ENCODE peak calls at places on chromosomes 4 and X, in eight cellular contexts. Z, C, Q, S, X, P, K and E are unnamed samples.

GRCh38 chr4:107691378-107691777 is 28.7 kb downstream of the PAPSS1 start:
- DNase-seq in Z (no peak), C (no peak), Q (no peak), S (no peak), X (no peak), P (no peak), K (no peak), E (no peak)

GRCh38 chrX:69313622-69314290 is 148.5 kb upstream of the PJA1 start:
- DNase-seq in Z (no peak), C (no peak), Q (no peak), S (no peak), X (no peak), P (no peak), K (no peak), E (no peak)

GRCh38 chrX:153533041-153533565 is 15.7 kb downstream of the ATP2B3 start:
- DNase-seq in Z (no peak), C (no peak), Q (peak), S (no peak), X (no peak), P (no peak), K (no peak), E (no peak)

GRCh38 chr4:30600246-30600645 is 119.9 kb upstream of the PCDH7 start:
- DNase-seq in Z (no peak), C (no peak), Q (no peak), S (no peak), X (no peak), P (no peak), K (no peak), E (no peak)

GRCh38 chr4:83329521-83330105 is 5.0 kb downstream of the HPSE start:
- DNase-seq in Z (no peak), C (no peak), Q (peak), S (no peak), X (no peak), P (no peak), K (no peak), E (no peak)

GRCh38 chr4:188971125-188971524 is 831.9 kb downstream of the TRIML1 start:
- DNase-seq in Z (no peak), C (no peak), Q (peak), S (no peak), X (peak), P (no peak), K (no peak), E (no peak)

GRCh38 chr4:168569909-168570276 is 73.0 kb downstream of the PALLD start:
- DNase-seq in Z (no peak), C (no peak), Q (no peak), S (no peak), X (peak), P (no peak), K (no peak), E (no peak)

GRCh38 chr4:165302658-165303057 is 24.8 kb upstream of the MSMO1 start:
- DNase-seq in Z (no peak), C (no peak), Q (no peak), S (no peak), X (no peak), P (no peak), K (no peak), E (no peak)

GRCh38 chr4:306551-306961 is 1.3 kb upstream of the ZNF732 start:
- DNase-seq in Z (no peak), C (no peak), Q (no peak), S (peak), X (no peak), P (no peak), K (no peak), E (no peak)

GRCh38 chr4:65259251-65259650 is 411.0 kb downstream of the EPHA5 start:
- DNase-seq in Z (no peak), C (no peak), Q (no peak), S (no peak), X (no peak), P (no peak), K (no peak), E (no peak)

GRCh38 chr4:169941141-169941540 is 85.1 kb downstream of the MFAP3L start:
- DNase-seq in Z (no peak), C (no peak), Q (no peak), S (no peak), X (no peak), P (no peak), K (no peak), E (no peak)

GRCh38 chr4:140268441-140268840 is 105.0 kb upstream of the SCOC start:
- DNase-seq in Z (no peak), C (no peak), Q (no peak), S (no peak), X (no peak), P (no peak), K (no peak), E (no peak)

GRCh38 chr4:165131247-165131832 is 18.7 kb upstream of the TMEM192 start:
- DNase-seq in Z (peak), C (peak), Q (peak), S (peak), X (peak), P (peak), K (peak), E (peak)

GRCh38 chr4:187017156-187017555 is 293.5 kb upstream of the FAT1 start:
- DNase-seq in Z (no peak), C (no peak), Q (no peak), S (no peak), X (no peak), P (no peak), K (no peak), E (no peak)

GRCh38 chrX:118370921-118371624 is 25.2 kb downstream of the WDR44 start:
- DNase-seq in Z (no peak), C (no peak), Q (peak), S (no peak), X (no peak), P (no peak), K (no peak), E (no peak)

GRCh38 chr4:112616984-112617383 is 19.7 kb downstream of the ZGRF1 start:
- DNase-seq in Z (no peak), C (no peak), Q (no peak), S (no peak), X (no peak), P (no peak), K (no peak), E (no peak)

GRCh38 chr4:20662851-20663250 is 37.4 kb upstream of the PACRGL start:
- DNase-seq in Z (no peak), C (no peak), Q (peak), S (no peak), X (no peak), P (no peak), K (no peak), E (no peak)

GRCh38 chrX:120452131-120452530 is 17.0 kb downstream of the LAMP2 start:
- DNase-seq in Z (no peak), C (no peak), Q (peak), S (no peak), X (peak), P (peak), K (peak), E (peak)

GRCh38 chr4:95798003-95798402 is 41.9 kb upstream of the PDHA2 start:
- DNase-seq in Z (no peak), C (no peak), Q (no peak), S (no peak), X (no peak), P (no peak), K (no peak), E (no peak)

GRCh38 chr4:128241425-128241913 is 46.1 kb downstream of the PGRMC2 start:
- DNase-seq in Z (peak), C (no peak), Q (peak), S (no peak), X (no peak), P (peak), K (no peak), E (peak)

GRCh38 chr4:80301884-80302283 is 33.6 kb upstream of the CFAP299 start:
- DNase-seq in Z (no peak), C (no peak), Q (no peak), S (no peak), X (no peak), P (no peak), K (no peak), E (no peak)

GRCh38 chr4:1508161-1509160 is 102.2 kb upstream of the NKX1-1 start:
- DNase-seq in Z (no peak), C (no peak), Q (no peak), S (no peak), X (no peak), P (no peak), K (no peak), E (no peak)

GRCh38 chr4:121789960-121790829 is 10.9 kb upstream of the EXOSC9 start:
- DNase-seq in Z (no peak), C (no peak), Q (peak), S (no peak), X (no peak), P (no peak), K (no peak), E (no peak)

GRCh38 chrX:123408856-123409737 is 225.0 kb downstream of the GRIA3 start:
- DNase-seq in Z (no peak), C (no peak), Q (no peak), S (no peak), X (no peak), P (no peak), K (no peak), E (no peak)

GRCh38 chr4:111930658-111931057 is 214.6 kb upstream of the FAM241A start:
- DNase-seq in Z (no peak), C (no peak), Q (no peak), S (peak), X (no peak), P (no peak), K (no peak), E (no peak)

GRCh38 chr4:13705521-13706035 is 78.1 kb upstream of the BOD1L1 start:
- DNase-seq in Z (no peak), C (no peak), Q (no peak), S (no peak), X (peak), P (no peak), K (no peak), E (no peak)

GRCh38 chrX:1486749-1487361 is 34.1 kb upstream of the ASMTL start:
- DNase-seq in Z (no peak), C (no peak), Q (no peak), S (no peak), X (no peak), P (no peak), K (no peak), E (no peak)

GRCh38 chrX:132685276-132685675 is 196.4 kb upstream of the MBNL3 start:
- DNase-seq in Z (no peak), C (no peak), Q (no peak), S (no peak), X (no peak), P (no peak), K (peak), E (no peak)

GRCh38 chrX:154059729-154060245 is 37.7 kb downstream of the MECP2 start:
- DNase-seq in Z (no peak), C (no peak), Q (no peak), S (no peak), X (no peak), P (no peak), K (no peak), E (no peak)

GRCh38 chr4:74570095-74570494 is 125.2 kb downstream of the AREG start:
- DNase-seq in Z (no peak), C (no peak), Q (no peak), S (no peak), X (no peak), P (no peak), K (no peak), E (no peak)

GRCh38 chr4:41969666-41970065 is 11.9 kb upstream of the DCAF4L1 start:
- DNase-seq in Z (no peak), C (no peak), Q (no peak), S (no peak), X (no peak), P (no peak), K (no peak), E (no peak)

GRCh38 chrX:27981349-27981748 is at the start of gene DCAF8L1:
- DNase-seq in Z (no peak), C (no peak), Q (no peak), S (no peak), X (no peak), P (no peak), K (no peak), E (no peak)

GRCh38 chrX:68894513-68895338 is 65.9 kb downstream of the EFNB1 start:
- DNase-seq in Z (peak), C (no peak), Q (no peak), S (no peak), X (peak), P (peak), K (peak), E (peak)

GRCh38 chr4:121108557-121108956 is 36.2 kb upstream of the NDNF start:
- DNase-seq in Z (no peak), C (no peak), Q (no peak), S (no peak), X (peak), P (no peak), K (no peak), E (no peak)

GRCh38 chr4:46909078-46909477 is at the start of gene COX7B2:
- DNase-seq in Z (no peak), C (no peak), Q (no peak), S (no peak), X (no peak), P (no peak), K (no peak), E (no peak)

GRCh38 chr4:83201761-83202160 is 82.8 kb downstream of the COQ2 start:
- DNase-seq in Z (no peak), C (no peak), Q (no peak), S (no peak), X (no peak), P (no peak), K (no peak), E (no peak)

GRCh38 chr4:6381571-6382123 is 90.8 kb downstream of the PPP2R2C start:
- DNase-seq in Z (no peak), C (no peak), Q (no peak), S (no peak), X (no peak), P (no peak), K (no peak), E (no peak)

GRCh38 chr4:37788782-37789181 is 37.7 kb upstream of the PGM2 start:
- DNase-seq in Z (no peak), C (no peak), Q (no peak), S (no peak), X (no peak), P (no peak), K (no peak), E (no peak)